ENCODE peak calls at places on chromosomes 12 and 14, in five cellular contexts. One of them, this sample, is unnamed.
A peak's percentile ranks its signal among the peaks of the same experiment; 100 is the strongest.

GRCh38 chr12:43789941-43790340 is 16.2 kb downstream of the TWF1 start:
- DNase-seq in T-cell: no peak
- DNase-seq in NCI-H2081: peak; percentile 18
- DNase-seq in neural progenitor cell: no peak
- DNase-seq in astrocyte of the cerebellum: no peak
- DNase-seq in this sample: no peak

GRCh38 chr14:32366256-32366655 is 37.2 kb downstream of the AKAP6 start:
- DNase-seq in T-cell: no peak
- DNase-seq in NCI-H2081: no peak
- DNase-seq in neural progenitor cell: peak; percentile 6
- DNase-seq in astrocyte of the cerebellum: peak; percentile 61
- DNase-seq in this sample: no peak

GRCh38 chr12:51009038-51009437 is 17.1 kb downstream of the SLC11A2 start:
- DNase-seq in T-cell: peak; percentile 50
- DNase-seq in NCI-H2081: no peak
- DNase-seq in neural progenitor cell: no peak
- DNase-seq in astrocyte of the cerebellum: no peak
- DNase-seq in this sample: no peak

GRCh38 chr12:55728932-55729591 is at the start of gene CD63:
- DNase-seq in T-cell: no peak
- DNase-seq in NCI-H2081: peak; percentile 74
- DNase-seq in neural progenitor cell: peak; percentile 86
- DNase-seq in astrocyte of the cerebellum: no peak
- DNase-seq in this sample: peak; percentile 89

GRCh38 chr14:93173943-93174395 is 10.7 kb downstream of the MOAP1 start:
- DNase-seq in T-cell: no peak
- DNase-seq in NCI-H2081: no peak
- DNase-seq in neural progenitor cell: no peak
- DNase-seq in astrocyte of the cerebellum: no peak
- DNase-seq in this sample: no peak

GRCh38 chr12:123153906-123154305 is 3.0 kb upstream of the PITPNM2 start:
- DNase-seq in T-cell: no peak
- DNase-seq in NCI-H2081: no peak
- DNase-seq in neural progenitor cell: no peak
- DNase-seq in astrocyte of the cerebellum: no peak
- DNase-seq in this sample: no peak

GRCh38 chr14:53331247-53331646 is 178.1 kb upstream of the DDHD1 start:
- DNase-seq in T-cell: no peak
- DNase-seq in NCI-H2081: no peak
- DNase-seq in neural progenitor cell: no peak
- DNase-seq in astrocyte of the cerebellum: no peak
- DNase-seq in this sample: peak; percentile 45

GRCh38 chr12:44960423-44960822 is 84.3 kb upstream of the NELL2 start:
- DNase-seq in T-cell: no peak
- DNase-seq in NCI-H2081: no peak
- DNase-seq in neural progenitor cell: no peak
- DNase-seq in astrocyte of the cerebellum: no peak
- DNase-seq in this sample: no peak

GRCh38 chr12:45235087-45236025 is 19.5 kb downstream of the ANO6 start:
- DNase-seq in T-cell: no peak
- DNase-seq in NCI-H2081: no peak
- DNase-seq in neural progenitor cell: peak; percentile 24
- DNase-seq in astrocyte of the cerebellum: no peak
- DNase-seq in this sample: no peak

GRCh38 chr12:116442981-116443380 is 116.2 kb upstream of the MAP1LC3B2 start:
- DNase-seq in T-cell: no peak
- DNase-seq in NCI-H2081: no peak
- DNase-seq in neural progenitor cell: no peak
- DNase-seq in astrocyte of the cerebellum: no peak
- DNase-seq in this sample: no peak

GRCh38 chr12:82456633-82457032 is 98.3 kb downstream of the METTL25 start:
- DNase-seq in T-cell: no peak
- DNase-seq in NCI-H2081: no peak
- DNase-seq in neural progenitor cell: no peak
- DNase-seq in astrocyte of the cerebellum: no peak
- DNase-seq in this sample: no peak